ENCODE peak calls at places on chromosomes 6 and 20, in seven cellular contexts. One of them, this sample, is unnamed.

GRCh38 chr6:161242779-161243693 is 30.8 kb downstream of the AGPAT4 start:
- DNase-seq in A549: no peak
- DNase-seq in HEK293T: no peak
- DNase-seq in activated gamma-delta T cell treated with anti-CD3 and anti-CD28 coated beads, Interleukin-2, amount 50 U/mL, for 16 hours: peak
- DNase-seq in T1000: no peak
- DNase-seq in cardiac muscle cell: no peak
- DNase-seq in endothelial cell: peak
- DNase-seq in this sample: no peak

GRCh38 chr6:164693934-164694333 is 615.5 kb downstream of the C6orf118 start:
- DNase-seq in A549: no peak
- DNase-seq in HEK293T: no peak
- DNase-seq in activated gamma-delta T cell treated with anti-CD3 and anti-CD28 coated beads, Interleukin-2, amount 50 U/mL, for 16 hours: no peak
- DNase-seq in T1000: no peak
- DNase-seq in cardiac muscle cell: no peak
- DNase-seq in endothelial cell: no peak
- DNase-seq in this sample: no peak

GRCh38 chr20:58512808-58513552 is 2.2 kb downstream of the APCDD1L start:
- DNase-seq in A549: no peak
- DNase-seq in HEK293T: no peak
- DNase-seq in activated gamma-delta T cell treated with anti-CD3 and anti-CD28 coated beads, Interleukin-2, amount 50 U/mL, for 16 hours: no peak
- DNase-seq in T1000: no peak
- DNase-seq in cardiac muscle cell: no peak
- DNase-seq in endothelial cell: no peak
- DNase-seq in this sample: no peak

GRCh38 chr20:43906505-43907034 is 8.1 kb upstream of the TOX2 start:
- DNase-seq in A549: no peak
- DNase-seq in HEK293T: no peak
- DNase-seq in activated gamma-delta T cell treated with anti-CD3 and anti-CD28 coated beads, Interleukin-2, amount 50 U/mL, for 16 hours: no peak
- DNase-seq in T1000: no peak
- DNase-seq in cardiac muscle cell: no peak
- DNase-seq in endothelial cell: no peak
- DNase-seq in this sample: no peak

GRCh38 chr20:31704225-31705119 is 18.2 kb downstream of the BCL2L1 start:
- DNase-seq in A549: peak
- DNase-seq in HEK293T: no peak
- DNase-seq in activated gamma-delta T cell treated with anti-CD3 and anti-CD28 coated beads, Interleukin-2, amount 50 U/mL, for 16 hours: no peak
- DNase-seq in T1000: peak
- DNase-seq in cardiac muscle cell: no peak
- DNase-seq in endothelial cell: peak
- DNase-seq in this sample: peak

GRCh38 chr6:53984581-53984980 is 126.7 kb upstream of the MLIP start:
- DNase-seq in A549: no peak
- DNase-seq in HEK293T: no peak
- DNase-seq in activated gamma-delta T cell treated with anti-CD3 and anti-CD28 coated beads, Interleukin-2, amount 50 U/mL, for 16 hours: no peak
- DNase-seq in T1000: no peak
- DNase-seq in cardiac muscle cell: no peak
- DNase-seq in endothelial cell: no peak
- DNase-seq in this sample: no peak

GRCh38 chr20:48841196-48841860 is 13.5 kb upstream of the PREX1 start:
- DNase-seq in A549: no peak
- DNase-seq in HEK293T: no peak
- DNase-seq in activated gamma-delta T cell treated with anti-CD3 and anti-CD28 coated beads, Interleukin-2, amount 50 U/mL, for 16 hours: no peak
- DNase-seq in T1000: no peak
- DNase-seq in cardiac muscle cell: no peak
- DNase-seq in endothelial cell: no peak
- DNase-seq in this sample: no peak

GRCh38 chr20:41617059-41617921 is 887 bp downstream of the CHD6 start:
- DNase-seq in A549: peak
- DNase-seq in HEK293T: peak
- DNase-seq in activated gamma-delta T cell treated with anti-CD3 and anti-CD28 coated beads, Interleukin-2, amount 50 U/mL, for 16 hours: peak
- DNase-seq in T1000: no peak
- DNase-seq in cardiac muscle cell: peak
- DNase-seq in endothelial cell: peak
- DNase-seq in this sample: peak

GRCh38 chr6:53326372-53327016 is 22.3 kb downstream of the ELOVL5 start:
- DNase-seq in A549: peak
- DNase-seq in HEK293T: no peak
- DNase-seq in activated gamma-delta T cell treated with anti-CD3 and anti-CD28 coated beads, Interleukin-2, amount 50 U/mL, for 16 hours: no peak
- DNase-seq in T1000: peak
- DNase-seq in cardiac muscle cell: no peak
- DNase-seq in endothelial cell: no peak
- DNase-seq in this sample: peak

GRCh38 chr20:38612921-38613320 is 11.3 kb downstream of the ARHGAP40 start:
- DNase-seq in A549: no peak
- DNase-seq in HEK293T: no peak
- DNase-seq in activated gamma-delta T cell treated with anti-CD3 and anti-CD28 coated beads, Interleukin-2, amount 50 U/mL, for 16 hours: no peak
- DNase-seq in T1000: no peak
- DNase-seq in cardiac muscle cell: no peak
- DNase-seq in endothelial cell: no peak
- DNase-seq in this sample: no peak

GRCh38 chr6:98323605-98324004 is 510.8 kb upstream of the POU3F2 start:
- DNase-seq in A549: no peak
- DNase-seq in HEK293T: no peak
- DNase-seq in activated gamma-delta T cell treated with anti-CD3 and anti-CD28 coated beads, Interleukin-2, amount 50 U/mL, for 16 hours: no peak
- DNase-seq in T1000: no peak
- DNase-seq in cardiac muscle cell: no peak
- DNase-seq in endothelial cell: no peak
- DNase-seq in this sample: no peak

GRCh38 chr6:119957195-119957594 is 607.6 kb upstream of the MAN1A1 start:
- DNase-seq in A549: no peak
- DNase-seq in HEK293T: no peak
- DNase-seq in activated gamma-delta T cell treated with anti-CD3 and anti-CD28 coated beads, Interleukin-2, amount 50 U/mL, for 16 hours: no peak
- DNase-seq in T1000: no peak
- DNase-seq in cardiac muscle cell: no peak
- DNase-seq in endothelial cell: peak
- DNase-seq in this sample: no peak

GRCh38 chr20:62874745-62875344 is 13.2 kb upstream of the TCFL5 start:
- DNase-seq in A549: no peak
- DNase-seq in HEK293T: no peak
- DNase-seq in activated gamma-delta T cell treated with anti-CD3 and anti-CD28 coated beads, Interleukin-2, amount 50 U/mL, for 16 hours: no peak
- DNase-seq in T1000: no peak
- DNase-seq in cardiac muscle cell: no peak
- DNase-seq in endothelial cell: no peak
- DNase-seq in this sample: no peak

GRCh38 chr6:7726416-7727149 is 684 bp downstream of the BMP6 start:
- DNase-seq in A549: peak
- DNase-seq in HEK293T: peak
- DNase-seq in activated gamma-delta T cell treated with anti-CD3 and anti-CD28 coated beads, Interleukin-2, amount 50 U/mL, for 16 hours: no peak
- DNase-seq in T1000: no peak
- DNase-seq in cardiac muscle cell: peak
- DNase-seq in endothelial cell: peak
- DNase-seq in this sample: no peak

GRCh38 chr20:58213112-58213511 is 15.3 kb downstream of the ANKRD60 start:
- DNase-seq in A549: peak
- DNase-seq in HEK293T: no peak
- DNase-seq in activated gamma-delta T cell treated with anti-CD3 and anti-CD28 coated beads, Interleukin-2, amount 50 U/mL, for 16 hours: no peak
- DNase-seq in T1000: no peak
- DNase-seq in cardiac muscle cell: no peak
- DNase-seq in endothelial cell: no peak
- DNase-seq in this sample: no peak

GRCh38 chr6:134669531-134669930 is 280.4 kb downstream of the ALDH8A1 start:
- DNase-seq in A549: no peak
- DNase-seq in HEK293T: no peak
- DNase-seq in activated gamma-delta T cell treated with anti-CD3 and anti-CD28 coated beads, Interleukin-2, amount 50 U/mL, for 16 hours: no peak
- DNase-seq in T1000: no peak
- DNase-seq in cardiac muscle cell: no peak
- DNase-seq in endothelial cell: no peak
- DNase-seq in this sample: no peak

GRCh38 chr6:43070028-43070632 is 6.0 kb upstream of the PTK7 start:
- DNase-seq in A549: peak
- DNase-seq in HEK293T: peak
- DNase-seq in activated gamma-delta T cell treated with anti-CD3 and anti-CD28 coated beads, Interleukin-2, amount 50 U/mL, for 16 hours: no peak
- DNase-seq in T1000: no peak
- DNase-seq in cardiac muscle cell: peak
- DNase-seq in endothelial cell: no peak
- DNase-seq in this sample: peak

GRCh38 chr20:23226612-23227265 is 123.9 kb upstream of the NXT1 start:
- DNase-seq in A549: no peak
- DNase-seq in HEK293T: no peak
- DNase-seq in activated gamma-delta T cell treated with anti-CD3 and anti-CD28 coated beads, Interleukin-2, amount 50 U/mL, for 16 hours: no peak
- DNase-seq in T1000: no peak
- DNase-seq in cardiac muscle cell: no peak
- DNase-seq in endothelial cell: no peak
- DNase-seq in this sample: no peak

GRCh38 chr6:108169801-108170606 is 4.2 kb downstream of the NR2E1 start:
- DNase-seq in A549: no peak
- DNase-seq in HEK293T: no peak
- DNase-seq in activated gamma-delta T cell treated with anti-CD3 and anti-CD28 coated beads, Interleukin-2, amount 50 U/mL, for 16 hours: no peak
- DNase-seq in T1000: no peak
- DNase-seq in cardiac muscle cell: no peak
- DNase-seq in endothelial cell: no peak
- DNase-seq in this sample: no peak

GRCh38 chr20:51525241-51526104 is 17.0 kb downstream of the NFATC2 start:
- DNase-seq in A549: no peak
- DNase-seq in HEK293T: no peak
- DNase-seq in activated gamma-delta T cell treated with anti-CD3 and anti-CD28 coated beads, Interleukin-2, amount 50 U/mL, for 16 hours: peak
- DNase-seq in T1000: no peak
- DNase-seq in cardiac muscle cell: no peak
- DNase-seq in endothelial cell: peak
- DNase-seq in this sample: no peak

GRCh38 chr6:146028250-146028789 is 542 bp upstream of the GRM1 start:
- DNase-seq in A549: peak
- DNase-seq in HEK293T: peak
- DNase-seq in activated gamma-delta T cell treated with anti-CD3 and anti-CD28 coated beads, Interleukin-2, amount 50 U/mL, for 16 hours: no peak
- DNase-seq in T1000: no peak
- DNase-seq in cardiac muscle cell: peak
- DNase-seq in endothelial cell: peak
- DNase-seq in this sample: peak

GRCh38 chr6:84549912-84550311 is 214.5 kb downstream of the TBX18 start:
- DNase-seq in A549: no peak
- DNase-seq in HEK293T: peak
- DNase-seq in activated gamma-delta T cell treated with anti-CD3 and anti-CD28 coated beads, Interleukin-2, amount 50 U/mL, for 16 hours: no peak
- DNase-seq in T1000: no peak
- DNase-seq in cardiac muscle cell: no peak
- DNase-seq in endothelial cell: peak
- DNase-seq in this sample: no peak

GRCh38 chr6:120805267-120805666 is 529.0 kb downstream of the TBC1D32 start:
- DNase-seq in A549: no peak
- DNase-seq in HEK293T: no peak
- DNase-seq in activated gamma-delta T cell treated with anti-CD3 and anti-CD28 coated beads, Interleukin-2, amount 50 U/mL, for 16 hours: no peak
- DNase-seq in T1000: no peak
- DNase-seq in cardiac muscle cell: no peak
- DNase-seq in endothelial cell: no peak
- DNase-seq in this sample: no peak

GRCh38 chr6:93566285-93566684 is 146.9 kb upstream of the EPHA7 start:
- DNase-seq in A549: no peak
- DNase-seq in HEK293T: no peak
- DNase-seq in activated gamma-delta T cell treated with anti-CD3 and anti-CD28 coated beads, Interleukin-2, amount 50 U/mL, for 16 hours: no peak
- DNase-seq in T1000: no peak
- DNase-seq in cardiac muscle cell: no peak
- DNase-seq in endothelial cell: no peak
- DNase-seq in this sample: no peak

GRCh38 chr20:1374246-1374645 is 18.6 kb downstream of the FKBP1A start:
- DNase-seq in A549: no peak
- DNase-seq in HEK293T: no peak
- DNase-seq in activated gamma-delta T cell treated with anti-CD3 and anti-CD28 coated beads, Interleukin-2, amount 50 U/mL, for 16 hours: no peak
- DNase-seq in T1000: no peak
- DNase-seq in cardiac muscle cell: no peak
- DNase-seq in endothelial cell: no peak
- DNase-seq in this sample: no peak

GRCh38 chr20:24051160-24051559 is 62.6 kb upstream of the GGTLC1 start:
- DNase-seq in A549: no peak
- DNase-seq in HEK293T: no peak
- DNase-seq in activated gamma-delta T cell treated with anti-CD3 and anti-CD28 coated beads, Interleukin-2, amount 50 U/mL, for 16 hours: no peak
- DNase-seq in T1000: no peak
- DNase-seq in cardiac muscle cell: no peak
- DNase-seq in endothelial cell: no peak
- DNase-seq in this sample: no peak

GRCh38 chr20:37598611-37599342 is 71.1 kb upstream of the BLCAP start:
- DNase-seq in A549: no peak
- DNase-seq in HEK293T: no peak
- DNase-seq in activated gamma-delta T cell treated with anti-CD3 and anti-CD28 coated beads, Interleukin-2, amount 50 U/mL, for 16 hours: no peak
- DNase-seq in T1000: no peak
- DNase-seq in cardiac muscle cell: no peak
- DNase-seq in endothelial cell: no peak
- DNase-seq in this sample: no peak

GRCh38 chr20:58297394-58297793 is 12.1 kb upstream of the RAB22A start:
- DNase-seq in A549: no peak
- DNase-seq in HEK293T: no peak
- DNase-seq in activated gamma-delta T cell treated with anti-CD3 and anti-CD28 coated beads, Interleukin-2, amount 50 U/mL, for 16 hours: no peak
- DNase-seq in T1000: no peak
- DNase-seq in cardiac muscle cell: no peak
- DNase-seq in endothelial cell: no peak
- DNase-seq in this sample: no peak

GRCh38 chr6:26457407-26457795 is 354 bp upstream of the BTN2A1 start:
- DNase-seq in A549: peak
- DNase-seq in HEK293T: peak
- DNase-seq in activated gamma-delta T cell treated with anti-CD3 and anti-CD28 coated beads, Interleukin-2, amount 50 U/mL, for 16 hours: no peak
- DNase-seq in T1000: peak
- DNase-seq in cardiac muscle cell: peak
- DNase-seq in endothelial cell: peak
- DNase-seq in this sample: no peak

GRCh38 chr6:135673671-135674309 is 176.2 kb upstream of the AHI1 start:
- DNase-seq in A549: no peak
- DNase-seq in HEK293T: no peak
- DNase-seq in activated gamma-delta T cell treated with anti-CD3 and anti-CD28 coated beads, Interleukin-2, amount 50 U/mL, for 16 hours: no peak
- DNase-seq in T1000: no peak
- DNase-seq in cardiac muscle cell: no peak
- DNase-seq in endothelial cell: no peak
- DNase-seq in this sample: no peak

GRCh38 chr6:9131616-9132015 is 696.3 kb upstream of the SLC35B3 start:
- DNase-seq in A549: no peak
- DNase-seq in HEK293T: peak
- DNase-seq in activated gamma-delta T cell treated with anti-CD3 and anti-CD28 coated beads, Interleukin-2, amount 50 U/mL, for 16 hours: no peak
- DNase-seq in T1000: no peak
- DNase-seq in cardiac muscle cell: no peak
- DNase-seq in endothelial cell: no peak
- DNase-seq in this sample: no peak

GRCh38 chr6:69416739-69417138 is 380.1 kb downstream of the LMBRD1 start:
- DNase-seq in A549: no peak
- DNase-seq in HEK293T: no peak
- DNase-seq in activated gamma-delta T cell treated with anti-CD3 and anti-CD28 coated beads, Interleukin-2, amount 50 U/mL, for 16 hours: no peak
- DNase-seq in T1000: peak
- DNase-seq in cardiac muscle cell: no peak
- DNase-seq in endothelial cell: no peak
- DNase-seq in this sample: peak